ENCODE peak calls at places on chromosome 10, in five cellular contexts. F is breast epithelium, Y is NB4, L is dorsolateral prefrontal cortex, J is psoas muscle. Q is an unnamed sample.

GRCh38 chr10:24503627-24504320 is 219.9 kb downstream of the ARHGAP21 start:
- DNase-seq in F (no peak), Y (peak), L (no peak), J (no peak), Q (no peak)

GRCh38 chr10:72229261-72230251 is 13.5 kb upstream of the ASCC1 start:
- DNase-seq in F (no peak), Y (no peak), L (no peak), J (no peak), Q (no peak)

GRCh38 chr10:32957341-32958084 is 517 bp downstream of the ITGB1 start:
- DNase-seq in F (peak), Y (peak), L (peak), J (peak), Q (peak)

GRCh38 chr10:60099998-60100747 is 193.8 kb upstream of the CCDC6 start:
- DNase-seq in F (no peak), Y (peak), L (peak), J (no peak), Q (no peak)

GRCh38 chr10:80484243-80484642 is 30.1 kb downstream of the TSPAN14 start:
- DNase-seq in F (no peak), Y (peak), L (no peak), J (no peak), Q (no peak)

GRCh38 chr10:30294506-30295280 is 54.4 kb downstream of the MTPAP start:
- DNase-seq in F (no peak), Y (no peak), L (no peak), J (no peak), Q (no peak)

GRCh38 chr10:73522263-73522662 is 26.4 kb upstream of the PPP3CB start:
- DNase-seq in F (no peak), Y (no peak), L (no peak), J (no peak), Q (no peak)

GRCh38 chr10:51468424-51468823 is 231.0 kb downstream of the CSTF2T start:
- DNase-seq in F (no peak), Y (no peak), L (no peak), J (no peak), Q (no peak)

GRCh38 chr10:30842185-30842584 is 189.5 kb downstream of the ZNF438 start:
- DNase-seq in F (no peak), Y (peak), L (no peak), J (no peak), Q (no peak)

GRCh38 chr10:10872035-10872673 is 145.5 kb upstream of the CELF2 start:
- DNase-seq in F (no peak), Y (no peak), L (no peak), J (no peak), Q (no peak)

GRCh38 chr10:79019961-79020491 is 48.7 kb upstream of the ZMIZ1 start:
- DNase-seq in F (no peak), Y (peak), L (no peak), J (peak), Q (no peak)

GRCh38 chr10:53700227-53700626 is 927.6 kb upstream of the MBL2 start:
- DNase-seq in F (no peak), Y (no peak), L (no peak), J (no peak), Q (no peak)

GRCh38 chr10:22997102-22997501 is 69.2 kb downstream of the ARMC3 start:
- DNase-seq in F (no peak), Y (no peak), L (no peak), J (no peak), Q (no peak)

GRCh38 chr10:118911361-118911760 is 118.2 kb upstream of the NANOS1 start:
- DNase-seq in F (no peak), Y (no peak), L (no peak), J (no peak), Q (no peak)

GRCh38 chr10:112687647-112688046 is 240.6 kb downstream of the VTI1A start:
- DNase-seq in F (no peak), Y (peak), L (no peak), J (no peak), Q (no peak)

GRCh38 chr10:19688344-19688743 is 127.9 kb upstream of the PLXDC2 start:
- DNase-seq in F (no peak), Y (no peak), L (no peak), J (no peak), Q (no peak)

GRCh38 chr10:83978681-83979383 is 160.5 kb upstream of the GHITM start:
- DNase-seq in F (no peak), Y (no peak), L (no peak), J (no peak), Q (no peak)

GRCh38 chr10:13998090-13998838 is 332.5 kb downstream of the FRMD4A start:
- DNase-seq in F (no peak), Y (no peak), L (no peak), J (no peak), Q (no peak)

GRCh38 chr10:97733256-97733655 is 3.7 kb upstream of the ZFYVE27 start:
- DNase-seq in F (no peak), Y (no peak), L (no peak), J (no peak), Q (no peak)

GRCh38 chr10:66555061-66555460 is 370.8 kb upstream of the LRRTM3 start:
- DNase-seq in F (no peak), Y (no peak), L (no peak), J (no peak), Q (no peak)

GRCh38 chr10:101826852-101827434 is 8.7 kb upstream of the OGA start:
- DNase-seq in F (no peak), Y (no peak), L (no peak), J (no peak), Q (no peak)

GRCh38 chr10:31709028-31709427 is 219.6 kb downstream of the ARHGAP12 start:
- DNase-seq in F (no peak), Y (no peak), L (peak), J (peak), Q (no peak)

GRCh38 chr10:110137142-110137545 is 70.3 kb upstream of the MXI1 start:
- DNase-seq in F (no peak), Y (peak), L (no peak), J (no peak), Q (no peak)

GRCh38 chr10:63208981-63209380 is 75.9 kb downstream of the NRBF2 start:
- DNase-seq in F (no peak), Y (no peak), L (no peak), J (no peak), Q (no peak)

GRCh38 chr10:69739561-69739960 is 62.1 kb upstream of the COL13A1 start:
- DNase-seq in F (no peak), Y (no peak), L (no peak), J (no peak), Q (no peak)

GRCh38 chr10:129867780-129868179 is 96.3 kb downstream of the EBF3 start:
- DNase-seq in F (no peak), Y (no peak), L (no peak), J (peak), Q (no peak)

GRCh38 chr10:61456095-61456789 is 3.1 kb upstream of the TMEM26 start:
- DNase-seq in F (no peak), Y (no peak), L (no peak), J (no peak), Q (no peak)

GRCh38 chr10:50919010-50919409 is 33.6 kb upstream of the A1CF start:
- DNase-seq in F (no peak), Y (no peak), L (no peak), J (no peak), Q (no peak)

GRCh38 chr10:124250506-124250905 is 157.1 kb upstream of the CHST15 start:
- DNase-seq in F (no peak), Y (no peak), L (no peak), J (no peak), Q (no peak)

GRCh38 chr10:649445-649797 is 40.0 kb downstream of the DIP2C start:
- DNase-seq in F (no peak), Y (no peak), L (no peak), J (no peak), Q (no peak)

GRCh38 chr10:651700-652099 is 37.8 kb downstream of the DIP2C start:
- DNase-seq in F (no peak), Y (no peak), L (no peak), J (no peak), Q (no peak)

GRCh38 chr10:652226-652625 is 37.2 kb downstream of the DIP2C start:
- DNase-seq in F (no peak), Y (no peak), L (peak), J (no peak), Q (no peak)

GRCh38 chr10:649798-650690 is 39.4 kb downstream of the DIP2C start:
- DNase-seq in F (no peak), Y (no peak), L (no peak), J (no peak), Q (no peak)

GRCh38 chr10:650691-651615 is 38.5 kb downstream of the DIP2C start:
- DNase-seq in F (no peak), Y (no peak), L (no peak), J (no peak), Q (no peak)
- H3K4me3 ChIP-seq in F (no peak), Y (no peak), L (no peak), J (peak), Q (no peak)

DNA sequence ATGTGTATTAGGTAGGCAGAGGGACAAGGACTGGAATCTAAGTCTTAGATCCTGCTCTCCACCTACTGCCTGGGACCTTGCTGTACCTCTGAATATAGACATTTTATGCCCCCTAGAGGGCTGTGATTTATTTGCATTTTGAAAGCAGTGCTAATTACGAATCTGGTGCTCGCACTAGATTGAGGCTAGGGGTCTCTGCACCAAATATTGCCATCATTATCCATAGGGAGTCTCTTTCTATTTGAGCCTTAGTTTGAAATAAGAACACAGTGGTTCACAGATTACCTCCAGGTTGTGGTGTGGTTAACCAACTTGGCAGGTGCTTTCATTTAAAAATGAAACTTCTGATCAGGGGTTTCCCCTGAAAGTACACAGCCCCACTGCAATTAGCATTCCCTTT is 41.8 kb downstream of the CNNM1 start:
- DNase-seq in F (no peak), Y (peak), L (no peak), J (no peak), Q (no peak)
- TF ChIP-seq CTCF in F (peak), Y (peak), L (no peak), J (no peak), Q (no peak)

DNA sequence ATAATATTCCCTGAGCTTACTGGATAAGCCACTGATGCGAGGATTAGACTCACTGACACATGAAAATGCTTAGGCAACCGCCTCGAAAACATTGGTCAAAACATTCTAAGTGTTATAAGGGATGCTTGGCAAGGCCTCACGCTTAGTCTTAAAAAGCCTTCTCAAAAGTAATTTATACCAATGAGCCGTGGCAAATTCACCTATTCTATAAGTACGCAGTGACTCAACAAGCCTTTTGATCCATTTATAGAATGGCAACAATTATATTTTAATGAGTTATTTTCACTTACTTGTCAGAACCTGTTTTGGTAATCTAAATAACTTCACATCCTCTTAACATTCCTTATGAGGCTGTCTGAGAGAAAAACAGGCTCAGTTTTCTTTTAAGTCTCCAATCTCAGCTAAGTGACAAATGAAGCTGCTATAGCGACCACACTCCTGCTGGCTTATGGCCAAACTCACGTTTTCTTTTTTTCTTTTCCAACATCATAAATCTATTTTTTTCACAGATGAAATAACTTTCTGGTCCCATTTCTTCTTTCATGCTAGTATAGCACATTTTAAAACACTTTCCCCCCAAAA is 121.2 kb upstream of the AFAP1L2 start:
- DNase-seq in F (no peak), Y (no peak), L (no peak), J (no peak), Q (no peak)
- H3K4me3 ChIP-seq in F (peak), Y (peak), L (peak), J (peak), Q (peak)

GRCh38 chr10:132252412-132252811 is 55.3 kb downstream of the STK32C start:
- DNase-seq in F (no peak), Y (no peak), L (no peak), J (no peak), Q (no peak)
- TF ChIP-seq CTCF in F (no peak), Y (peak), L (no peak), J (no peak), Q (no peak)

DNA sequence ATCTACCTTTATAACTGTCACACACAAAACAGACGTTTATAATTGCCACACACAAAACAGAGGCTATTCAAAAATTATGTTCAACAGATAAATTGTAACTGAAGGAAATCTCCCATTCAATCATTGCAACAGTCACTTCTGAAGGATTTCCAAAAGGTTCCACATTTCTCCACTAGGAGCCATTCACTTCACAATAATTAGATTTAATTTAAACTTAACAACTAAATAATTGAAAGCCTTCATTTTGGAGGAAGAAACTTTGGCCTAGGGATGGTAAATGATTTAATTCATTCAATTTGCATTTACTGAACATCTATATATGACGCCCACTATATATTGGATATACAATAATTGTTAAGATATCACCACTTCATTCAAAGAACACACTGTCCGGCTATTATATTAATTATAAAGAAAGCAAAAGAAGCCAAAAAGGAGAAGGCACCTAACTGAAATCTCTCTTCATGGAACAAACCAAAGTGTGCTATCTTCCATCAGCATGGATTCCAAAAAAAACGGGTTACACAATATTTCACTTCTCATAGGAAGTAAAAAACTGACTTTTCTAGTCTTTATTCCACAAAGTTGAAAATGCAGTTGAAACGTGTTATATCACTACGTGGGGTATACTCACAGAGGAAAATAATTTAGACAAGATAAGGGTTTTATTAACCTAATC is 1.7 kb downstream of the ATAD1 start:
- DNase-seq in F (no peak), Y (peak), L (no peak), J (no peak), Q (no peak)
- H3K4me3 ChIP-seq in F (no peak), Y (peak), L (no peak), J (peak), Q (peak)

GRCh38 chr10:44465430-44466115 is 80.7 kb upstream of the CXCL12 start:
- DNase-seq in F (no peak), Y (no peak), L (no peak), J (no peak), Q (no peak)

GRCh38 chr10:44463511-44464121 is 78.7 kb upstream of the CXCL12 start:
- DNase-seq in F (no peak), Y (no peak), L (no peak), J (no peak), Q (no peak)

GRCh38 chr10:44466236-44466635 is 81.3 kb upstream of the CXCL12 start:
- DNase-seq in F (no peak), Y (no peak), L (no peak), J (no peak), Q (no peak)

GRCh38 chr10:44462338-44462914 is 77.5 kb upstream of the CXCL12 start:
- DNase-seq in F (no peak), Y (no peak), L (no peak), J (no peak), Q (no peak)

DNA sequence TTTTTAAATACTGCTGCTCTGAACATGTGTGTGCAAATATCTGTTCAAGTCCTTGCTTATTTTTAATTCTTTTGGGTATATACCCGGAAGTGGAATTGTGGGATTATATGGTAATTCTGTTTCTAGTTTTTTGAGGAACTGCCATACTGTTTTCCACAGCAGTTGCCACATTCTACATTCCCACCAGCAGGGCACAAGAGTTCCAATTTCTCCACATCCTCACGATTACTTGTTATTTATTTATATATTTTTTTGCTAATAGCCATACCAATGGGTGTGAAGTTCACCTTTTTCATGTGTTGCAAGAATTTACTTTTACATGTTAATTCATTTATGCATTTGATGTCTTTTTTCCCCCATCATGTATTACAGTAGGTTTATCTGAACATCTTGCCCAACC is 79.6 kb upstream of the CXCL12 start:
- DNase-seq in F (no peak), Y (no peak), L (no peak), J (no peak), Q (no peak)
- TF ChIP-seq CTCF in F (no peak), Y (no peak), L (no peak), J (no peak), Q (no peak)